ENCODE peak calls at places on chromosomes 1 and 21, in nine cellular contexts. M is GM12865, F is OCI-LY7, X is LNCaP clone FGC, B is tibial artery, O is dorsolateral prefrontal cortex, I is epithelial cell of esophagus, U is AG09309, K is WERI-Rb-1. N is an unnamed sample.

GRCh38 chr1:7218210-7218832 is 433.1 kb downstream of the CAMTA1 start:
- DNase-seq in K (peak), M (peak), I (peak), O (no peak), F (peak), X (no peak), U (no peak), B (no peak), N (no peak)

GRCh38 chr1:31626451-31627202 is 9.1 kb downstream of the HCRTR1 start:
- DNase-seq in F (no peak), O (no peak), K (peak), B (peak), U (no peak), X (no peak), I (no peak), M (no peak), N (no peak)

GRCh38 chr1:179038528-179039281 is 13.0 kb downstream of the FAM20B start:
- DNase-seq in F (peak), K (no peak), O (no peak), X (no peak), M (no peak), I (peak), U (no peak), B (no peak), N (no peak)

GRCh38 chr1:22643381-22643780 is at the start of gene C1QC:
- DNase-seq in O (no peak), X (no peak), K (no peak), I (no peak), B (peak), U (no peak), F (no peak), M (no peak), N (no peak)

GRCh38 chr1:89254658-89255287 is 17.9 kb downstream of the GBP5 start:
- DNase-seq in K (no peak), B (no peak), O (no peak), M (no peak), I (peak), X (no peak), U (no peak), F (no peak), N (no peak)

GRCh38 chr1:223665592-223666312 is at the start of gene CAPN8:
- DNase-seq in U (no peak), I (peak), M (no peak), O (no peak), K (no peak), B (no peak), X (no peak), F (no peak), N (no peak)

GRCh38 chr1:32817815-32818786 is 648 bp downstream of the S100PBP start:
- DNase-seq in M (peak), K (peak), O (peak), B (peak), X (peak), I (peak), U (no peak), F (peak), N (no peak)

GRCh38 chr1:91537281-91538069 is 36.8 kb downstream of the CDC7 start:
- DNase-seq in X (no peak), K (no peak), F (no peak), U (peak), O (no peak), B (no peak), I (peak), M (no peak), N (peak)

GRCh38 chr1:14778882-14779594 is 180.6 kb downstream of the KAZN start:
- DNase-seq in O (peak), B (no peak), X (no peak), U (no peak), I (peak), K (peak), M (peak), F (peak), N (no peak)

GRCh38 chr1:228955691-228956090 is 220.4 kb downstream of the RHOU start:
- DNase-seq in X (no peak), K (no peak), F (no peak), B (no peak), M (no peak), I (no peak), O (no peak), U (peak), N (peak)

GRCh38 chr21:28375708-28376385 is 616.8 kb downstream of the LTN1 start:
- DNase-seq in O (no peak), U (peak), F (no peak), K (no peak), X (no peak), I (no peak), B (no peak), M (no peak), N (peak)

GRCh38 chr1:87151500-87152421 is 176.9 kb upstream of the LMO4 start:
- DNase-seq in U (peak), I (peak), F (peak), B (peak), O (peak), K (peak), M (peak), X (no peak), N (no peak)
- TF ChIP-seq CTCF in U (peak), I (peak), F (peak), B (peak), O (peak), K (peak), M (peak), X (no peak), N (peak)

GRCh38 chr1:168728452-168729404 is at the start of gene DPT:
- DNase-seq in O (no peak), U (peak), I (no peak), X (no peak), K (no peak), B (no peak), F (no peak), M (no peak), N (no peak)

GRCh38 chr1:168726311-168726710 is 2.7 kb downstream of the DPT start:
- DNase-seq in B (peak), I (no peak), F (no peak), K (no peak), X (no peak), U (no peak), M (no peak), O (no peak), N (no peak)

GRCh38 chr1:168729405-168729802 is 398 bp upstream of the DPT start:
- DNase-seq in K (no peak), U (no peak), I (no peak), F (no peak), O (no peak), M (no peak), X (no peak), B (no peak), N (no peak)

GRCh38 chr1:168725060-168725459 is 3.9 kb downstream of the DPT start:
- DNase-seq in I (no peak), B (no peak), U (no peak), F (no peak), O (no peak), K (no peak), M (no peak), X (no peak), N (no peak)

DNA sequence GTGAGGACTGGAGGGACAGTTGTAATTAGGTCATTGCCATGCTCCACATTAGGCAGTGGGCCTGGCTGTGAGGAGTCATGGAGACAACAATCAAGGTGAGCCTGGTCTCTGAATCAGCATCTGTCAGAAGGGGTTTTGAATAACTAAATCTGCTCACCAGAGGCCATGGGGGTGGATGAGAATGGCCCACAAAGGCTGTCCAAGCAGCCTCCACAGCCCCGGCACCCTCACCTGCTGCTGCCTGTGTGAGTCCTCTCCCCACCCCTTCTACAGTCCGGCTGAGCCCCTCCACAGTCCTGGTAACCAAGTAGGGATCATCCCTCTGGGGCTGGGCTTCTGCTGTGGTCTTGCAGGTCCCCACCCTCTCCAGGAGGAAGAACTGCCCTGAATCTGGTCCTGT is 2.3 kb downstream of the DPT start:
- DNase-seq in B (no peak), X (no peak), K (no peak), I (no peak), F (no peak), M (no peak), U (no peak), O (no peak), N (no peak)
- H3K4me3 ChIP-seq in B (no peak), X (no peak), K (no peak), I (no peak), F (no peak), M (no peak), U (no peak), O (no peak), N (no peak)

GRCh38 chr1:106880226-106880625 is 176.2 kb upstream of the PRMT6 start:
- DNase-seq in X (no peak), K (no peak), I (no peak), F (no peak), O (no peak), M (no peak), B (no peak), U (no peak), N (no peak)
- TF ChIP-seq CTCF in X (no peak), K (no peak), I (no peak), F (no peak), O (no peak), M (no peak), B (no peak), U (no peak), N (no peak)

DNA sequence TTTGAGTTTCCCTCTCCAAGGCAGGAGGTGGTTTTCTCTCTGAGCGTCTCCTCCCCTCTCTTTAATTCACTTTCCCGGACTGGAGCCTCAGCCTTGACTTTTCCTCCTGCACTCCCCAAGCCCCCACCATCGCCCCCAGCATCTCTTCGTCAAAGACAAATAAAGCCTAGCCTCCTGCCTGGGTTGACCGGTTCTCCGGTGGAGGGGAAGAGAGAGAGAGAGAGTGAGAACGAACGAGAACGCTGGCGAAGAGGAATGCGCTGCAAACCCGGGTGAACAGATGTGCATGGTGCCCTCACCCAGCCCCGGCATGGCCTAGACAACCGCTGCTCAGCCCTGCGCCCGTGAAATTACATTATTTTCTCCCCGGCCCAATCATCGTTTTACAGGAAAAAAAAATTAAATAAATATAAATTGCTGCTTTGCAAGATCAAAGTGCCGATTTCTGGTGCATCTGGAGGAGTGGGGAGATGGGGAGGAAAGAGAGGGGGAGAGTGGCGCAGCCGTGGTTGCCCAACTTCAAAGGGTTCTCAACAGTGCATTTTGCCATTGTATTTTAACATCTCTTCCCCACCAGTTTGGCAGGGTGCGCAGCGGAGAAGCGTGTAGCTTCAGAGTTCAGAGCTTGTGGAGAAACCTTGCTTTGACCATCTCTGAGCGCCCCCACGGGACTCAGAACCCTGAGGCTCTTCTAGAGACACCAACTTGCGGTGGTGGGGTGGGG is 11.4 kb upstream of the TBX15 start:
- DNase-seq in K (no peak), U (no peak), X (no peak), O (no peak), B (no peak), F (no peak), I (no peak), M (no peak), N (no peak)
- H3K4me3 ChIP-seq in K (no peak), U (no peak), X (no peak), O (no peak), B (no peak), F (no peak), I (no peak), M (no peak), N (no peak)

GRCh38 chr21:42222821-42223390 is 4.0 kb downstream of the ABCG1 start:
- DNase-seq in B (no peak), I (no peak), U (no peak), M (no peak), O (no peak), K (no peak), X (no peak), F (no peak), N (no peak)
- TF ChIP-seq CTCF in B (no peak), I (no peak), U (no peak), M (no peak), O (no peak), K (no peak), X (no peak), F (no peak), N (no peak)